ENCODE peak calls at places on chromosomes 2 and 18, in five cellular contexts. J, Q, K, Y and A are unnamed samples.
A peak's percentile ranks its signal among the peaks of the same experiment; 100 is the strongest.

GRCh38 chr18:65567372-65567771 is 183.4 kb upstream of the CDH7 start:
- DNase-seq in Y (no peak), J (no peak), Q (peak; percentile 11), K (peak; percentile 0), A (no peak)

GRCh38 chr2:178877874-178878273 is 70.7 kb upstream of the TTN start:
- DNase-seq in J (no peak), K (no peak), Y (no peak), Q (no peak), A (no peak)

GRCh38 chr18:9987355-9987754 is 73.5 kb downstream of the VAPA start:
- DNase-seq in J (peak; percentile 26), Y (no peak), Q (no peak), K (peak; percentile 24), A (no peak)

GRCh38 chr2:217880891-217881290 is 121.9 kb downstream of the TNS1 start:
- DNase-seq in Q (no peak), Y (no peak), J (no peak), K (no peak), A (no peak)

GRCh38 chr18:8091042-8091441 is 518.2 kb upstream of the RAB12 start:
- DNase-seq in Q (no peak), J (no peak), K (peak; percentile 37), Y (no peak), A (peak; percentile 38)

GRCh38 chr2:111900859-111901258 is 2.5 kb downstream of the MERTK start:
- DNase-seq in K (peak; percentile 49), Y (no peak), Q (peak; percentile 36), J (peak; percentile 53), A (peak; percentile 43)

GRCh38 chr2:163157411-163157810 is 318.8 kb upstream of the KCNH7 start:
- DNase-seq in Q (no peak), Y (no peak), K (peak; percentile 33), J (no peak), A (peak; percentile 30)

GRCh38 chr2:141329949-141330348 is 800.9 kb downstream of the LRP1B start:
- DNase-seq in K (peak; percentile 62), Q (no peak), Y (no peak), J (no peak), A (peak; percentile 56)

GRCh38 chr2:80132284-80132683 is 172.3 kb downstream of the LRRTM1 start:
- DNase-seq in Y (no peak), K (no peak), Q (no peak), J (no peak), A (no peak)

GRCh38 chr2:200469708-200470600 is 39.9 kb downstream of the KCTD18 start:
- DNase-seq in K (peak; percentile 56), Y (no peak), Q (peak; percentile 66), J (no peak), A (no peak)

GRCh38 chr2:73176205-73176880 is 26.0 kb upstream of the NOTO start:
- DNase-seq in K (peak; percentile 7), Q (peak; percentile 13), J (no peak), Y (no peak), A (no peak)

GRCh38 chr2:23900927-23901322 is 26.0 kb downstream of the ATAD2B start:
- DNase-seq in Y (no peak), Q (peak; percentile 14), J (no peak), K (peak; percentile 89), A (peak; percentile 96)

GRCh38 chr2:131043199-131044077 is 49.8 kb downstream of the FAM168B start:
- DNase-seq in Q (no peak), Y (no peak), J (no peak), K (no peak), A (no peak)

GRCh38 chr2:69059731-69060290 is 46.8 kb downstream of the ANTXR1 start:
- DNase-seq in Y (no peak), K (peak; percentile 63), J (no peak), Q (no peak), A (peak; percentile 16)

GRCh38 chr2:28810384-28811285 is at the start of gene SPDYA:
- DNase-seq in K (peak; percentile 69), Y (peak; percentile 72), Q (peak; percentile 57), J (peak; percentile 54), A (peak; percentile 59)

GRCh38 chr18:54228364-54228763 is 3.9 kb upstream of the MBD2 start:
- DNase-seq in K (no peak), J (no peak), Q (no peak), Y (no peak), A (no peak)

GRCh38 chr2:128457006-128457604 is 138.4 kb upstream of the HS6ST1 start:
- DNase-seq in J (no peak), K (no peak), Y (no peak), Q (no peak), A (no peak)

GRCh38 chr2:873027-873426 is 77.6 kb upstream of the SNTG2 start:
- DNase-seq in K (no peak), Y (no peak), Q (no peak), J (no peak), A (no peak)

GRCh38 chr2:237627463-237628321 is at the start of gene LRRFIP1:
- DNase-seq in Y (no peak), J (no peak), K (no peak), Q (no peak), A (no peak)

GRCh38 chr2:72415256-72415655 is 267.6 kb upstream of the CYP26B1 start:
- DNase-seq in Y (no peak), J (no peak), K (no peak), Q (no peak), A (peak; percentile 73)

GRCh38 chr18:62802523-62802922 is 87.2 kb downstream of the PHLPP1 start:
- DNase-seq in J (no peak), Y (no peak), Q (no peak), K (peak; percentile 37), A (peak; percentile 36)

GRCh38 chr2:134714228-134714627 is 4.6 kb downstream of the TMEM163 start:
- DNase-seq in K (no peak), Q (no peak), Y (no peak), J (no peak), A (no peak)

GRCh38 chr2:148998162-148998830 is 40.2 kb upstream of the LYPD6B start:
- DNase-seq in K (no peak), Y (no peak), J (no peak), Q (no peak), A (no peak)

GRCh38 chr2:227759411-227760113 is 13.9 kb downstream of the SCYGR8 start:
- DNase-seq in J (no peak), K (no peak), Y (no peak), Q (no peak), A (no peak)